ENCODE peak calls at places on chromosomes 5 and 9, in four cellular contexts. One of them, this sample, is unnamed.

GRCh38 chr9:99249619-99250018 is 27.5 kb downstream of the SEC61B start:
- DNase-seq in K562: no peak
- DNase-seq in Panc1: no peak
- DNase-seq in HCT116: no peak
- DNase-seq in this sample: no peak

GRCh38 chr9:131663288-131663687 is 76.6 kb downstream of the RAPGEF1 start:
- DNase-seq in K562: no peak
- DNase-seq in Panc1: no peak
- DNase-seq in HCT116: no peak
- DNase-seq in this sample: no peak

GRCh38 chr5:168424506-168425298 is 61.6 kb upstream of the RARS1 start:
- DNase-seq in K562: no peak
- DNase-seq in Panc1: no peak
- DNase-seq in HCT116: no peak
- DNase-seq in this sample: no peak

GRCh38 chr5:57783693-57784092 is 301.1 kb upstream of the ACTBL2 start:
- DNase-seq in K562: no peak
- DNase-seq in Panc1: no peak
- DNase-seq in HCT116: no peak
- DNase-seq in this sample: no peak

GRCh38 chr5:164498393-164498792 is 993.0 kb downstream of the MAT2B start:
- DNase-seq in K562: no peak
- DNase-seq in Panc1: no peak
- DNase-seq in HCT116: no peak
- DNase-seq in this sample: no peak

GRCh38 chr5:172410839-172411238 is 43.5 kb downstream of the SH3PXD2B start:
- DNase-seq in K562: no peak
- DNase-seq in Panc1: no peak
- DNase-seq in HCT116: no peak
- DNase-seq in this sample: no peak

GRCh38 chr5:154189256-154189818 is 1.2 kb upstream of the GALNT10 start:
- DNase-seq in K562: no peak
- DNase-seq in Panc1: no peak
- DNase-seq in HCT116: no peak
- DNase-seq in this sample: no peak

GRCh38 chr5:130279386-130279785 is 375.1 kb downstream of the CHSY3 start:
- DNase-seq in K562: no peak
- DNase-seq in Panc1: no peak
- DNase-seq in HCT116: no peak
- DNase-seq in this sample: no peak

GRCh38 chr9:108854641-108855528 is 901 bp downstream of the ACTL7B start:
- DNase-seq in K562: no peak
- DNase-seq in Panc1: no peak
- DNase-seq in HCT116: no peak
- DNase-seq in this sample: no peak

GRCh38 chr9:115006660-115007059 is 76.3 kb upstream of the TNFSF8 start:
- DNase-seq in K562: no peak
- DNase-seq in Panc1: no peak
- DNase-seq in HCT116: no peak
- DNase-seq in this sample: no peak

GRCh38 chr5:71475788-71476384 is 20.4 kb downstream of the BDP1 start:
- DNase-seq in K562: peak
- DNase-seq in Panc1: no peak
- DNase-seq in HCT116: no peak
- DNase-seq in this sample: peak

GRCh38 chr9:137619240-137620090 is 660 bp downstream of the EHMT1 start:
- DNase-seq in K562: peak
- DNase-seq in Panc1: no peak
- DNase-seq in HCT116: no peak
- DNase-seq in this sample: no peak

GRCh38 chr5:30581198-30581925 is 612.1 kb upstream of the CDH6 start:
- DNase-seq in K562: no peak
- DNase-seq in Panc1: no peak
- DNase-seq in HCT116: no peak
- DNase-seq in this sample: peak

GRCh38 chr5:103703617-103704016 is 141.0 kb upstream of the NUDT12 start:
- DNase-seq in K562: no peak
- DNase-seq in Panc1: no peak
- DNase-seq in HCT116: no peak
- DNase-seq in this sample: no peak

GRCh38 chr9:124594673-124595072 is 87.5 kb upstream of the NR5A1 start:
- DNase-seq in K562: no peak
- DNase-seq in Panc1: no peak
- DNase-seq in HCT116: no peak
- DNase-seq in this sample: no peak

GRCh38 chr9:117335797-117336435 is 78.9 kb downstream of the ASTN2 start:
- DNase-seq in K562: no peak
- DNase-seq in Panc1: no peak
- DNase-seq in HCT116: no peak
- DNase-seq in this sample: no peak

DNA sequence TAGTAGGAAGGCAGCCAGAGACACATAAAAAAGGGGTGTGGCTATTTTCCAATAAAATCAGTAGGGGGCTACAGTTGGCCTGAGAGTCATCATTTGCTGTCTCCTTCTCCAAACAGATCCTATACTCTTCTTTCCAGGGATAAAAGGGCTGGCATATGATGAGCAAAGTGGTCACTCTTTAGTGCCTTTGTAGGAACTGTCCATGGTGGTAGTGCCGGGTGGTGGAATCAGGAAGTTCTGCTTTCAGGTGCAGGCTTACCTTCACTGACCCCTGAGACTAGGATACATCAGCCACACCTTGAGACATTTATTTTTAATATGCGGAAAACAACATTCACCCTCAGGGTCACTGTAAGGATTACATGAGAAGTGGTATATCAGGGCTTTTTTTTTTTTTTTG is 80.8 kb downstream of the ASTN2 start:
- DNase-seq in K562: no peak
- DNase-seq in Panc1: no peak
- DNase-seq in HCT116: no peak
- DNase-seq in this sample: no peak
- TF ChIP-seq TCF7L2 in K562: no peak
- TF ChIP-seq TCF7L2 in Panc1: no peak
- TF ChIP-seq TCF7L2 in HCT116: no peak
- TF ChIP-seq TCF7L2 in this sample: no peak

GRCh38 chr9:70412678-70413426 is 1.6 kb downstream of the KLF9 start:
- DNase-seq in K562: peak
- DNase-seq in Panc1: no peak
- DNase-seq in HCT116: no peak
- DNase-seq in this sample: peak

GRCh38 chr9:70410368-70410767 is 4.1 kb downstream of the KLF9 start:
- DNase-seq in K562: no peak
- DNase-seq in Panc1: no peak
- DNase-seq in HCT116: no peak
- DNase-seq in this sample: no peak

GRCh38 chr9:70411141-70411929 is 3.1 kb downstream of the KLF9 start:
- DNase-seq in K562: peak
- DNase-seq in Panc1: no peak
- DNase-seq in HCT116: no peak
- DNase-seq in this sample: peak

GRCh38 chr9:70413427-70413797 is 1.0 kb downstream of the KLF9 start:
- DNase-seq in K562: no peak
- DNase-seq in Panc1: no peak
- DNase-seq in HCT116: no peak
- DNase-seq in this sample: no peak

GRCh38 chr9:70411930-70412677 is 2.4 kb downstream of the KLF9 start:
- DNase-seq in K562: peak
- DNase-seq in Panc1: no peak
- DNase-seq in HCT116: peak
- DNase-seq in this sample: peak
- TF ChIP-seq TCF7L2 in K562: no peak
- TF ChIP-seq TCF7L2 in Panc1: no peak
- TF ChIP-seq TCF7L2 in HCT116: no peak
- TF ChIP-seq TCF7L2 in this sample: no peak

DNA sequence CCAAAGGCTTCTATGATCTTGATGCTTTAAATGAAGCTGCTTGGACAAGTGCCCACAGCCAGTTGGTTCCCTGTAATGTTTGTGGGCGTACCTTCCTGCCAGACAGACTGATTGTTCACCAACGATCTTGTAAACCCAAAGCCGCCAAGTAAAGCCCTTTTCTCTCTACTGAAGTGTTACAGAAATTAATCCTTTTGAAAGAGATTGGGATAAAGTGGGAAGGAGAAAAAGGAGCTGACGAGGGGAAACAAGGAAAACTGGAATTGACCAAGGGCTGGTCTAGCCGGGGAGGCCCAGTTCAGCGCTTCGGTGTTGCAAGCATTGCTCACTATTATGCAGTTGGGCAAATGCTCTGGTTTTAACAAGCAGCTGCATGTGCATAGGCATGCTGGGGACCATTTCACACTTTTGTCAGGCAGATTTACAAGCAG is 53.2 kb downstream of the ZNF474 start:
- DNase-seq in K562: peak
- DNase-seq in Panc1: no peak
- DNase-seq in HCT116: no peak
- DNase-seq in this sample: no peak
- TF ChIP-seq TCF7L2 in K562: no peak
- TF ChIP-seq TCF7L2 in Panc1: no peak
- TF ChIP-seq TCF7L2 in HCT116: no peak
- TF ChIP-seq TCF7L2 in this sample: no peak

DNA sequence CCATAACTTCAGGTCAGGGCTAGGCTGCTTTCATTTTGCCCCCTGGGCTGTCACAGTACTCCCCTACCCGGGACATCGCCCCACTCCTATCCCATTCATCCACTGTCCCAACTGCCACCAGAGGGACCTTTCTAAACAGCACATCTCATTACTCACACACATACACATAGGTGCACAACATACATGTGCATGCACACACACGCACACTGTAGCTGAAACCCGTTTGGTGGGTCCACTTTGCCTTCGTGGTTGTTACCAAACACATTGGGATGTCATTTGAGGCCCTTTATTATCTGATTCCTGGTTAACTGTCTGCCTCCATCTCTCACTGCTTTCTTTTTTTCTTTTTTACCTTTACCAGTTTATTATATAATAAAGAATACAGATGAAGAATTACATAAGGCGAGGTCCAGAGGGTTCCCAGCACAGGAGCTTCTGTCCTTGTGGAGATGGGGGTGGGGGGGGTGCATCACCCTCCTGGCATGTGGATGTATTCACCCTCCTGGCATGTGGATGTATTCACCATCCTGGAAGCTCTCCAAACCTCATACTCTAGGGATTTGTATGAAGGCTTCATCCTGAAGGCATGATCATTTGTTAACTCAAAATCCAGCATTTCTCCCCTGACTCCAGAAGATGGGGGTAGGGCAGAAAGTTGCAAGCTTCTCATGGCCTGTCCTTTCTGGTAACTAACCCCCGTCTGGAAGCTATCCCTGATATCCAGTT is 186.0 kb downstream of the GOLPH3 start:
- DNase-seq in K562: no peak
- DNase-seq in Panc1: no peak
- DNase-seq in HCT116: peak
- DNase-seq in this sample: no peak
- TF ChIP-seq TCF7L2 in K562: no peak
- TF ChIP-seq TCF7L2 in Panc1: no peak
- TF ChIP-seq TCF7L2 in HCT116: no peak
- TF ChIP-seq TCF7L2 in this sample: no peak

DNA sequence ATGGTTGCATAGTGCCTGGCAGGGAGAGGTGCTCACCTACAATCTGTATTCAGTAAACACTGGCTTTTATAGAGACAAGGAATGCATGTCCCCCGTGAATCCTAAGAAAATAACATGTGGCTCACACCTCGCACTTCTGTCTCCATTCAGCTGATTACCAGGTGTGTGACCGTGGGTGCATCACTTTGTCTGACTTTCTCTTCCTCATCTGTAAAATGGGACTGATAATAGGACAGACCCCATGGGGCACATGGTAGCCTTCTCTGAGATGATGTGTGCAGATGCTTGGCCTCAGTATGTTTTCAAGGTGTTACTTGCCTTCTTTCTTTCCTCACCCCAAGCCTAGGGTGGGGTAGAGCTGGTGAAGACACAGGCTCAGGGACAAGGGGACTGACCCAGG is 6.3 kb downstream of the CXXC5 start:
- DNase-seq in K562: no peak
- DNase-seq in Panc1: no peak
- DNase-seq in HCT116: no peak
- DNase-seq in this sample: no peak
- TF ChIP-seq TCF7L2 in K562: no peak
- TF ChIP-seq TCF7L2 in Panc1: no peak
- TF ChIP-seq TCF7L2 in HCT116: no peak
- TF ChIP-seq TCF7L2 in this sample: no peak

DNA sequence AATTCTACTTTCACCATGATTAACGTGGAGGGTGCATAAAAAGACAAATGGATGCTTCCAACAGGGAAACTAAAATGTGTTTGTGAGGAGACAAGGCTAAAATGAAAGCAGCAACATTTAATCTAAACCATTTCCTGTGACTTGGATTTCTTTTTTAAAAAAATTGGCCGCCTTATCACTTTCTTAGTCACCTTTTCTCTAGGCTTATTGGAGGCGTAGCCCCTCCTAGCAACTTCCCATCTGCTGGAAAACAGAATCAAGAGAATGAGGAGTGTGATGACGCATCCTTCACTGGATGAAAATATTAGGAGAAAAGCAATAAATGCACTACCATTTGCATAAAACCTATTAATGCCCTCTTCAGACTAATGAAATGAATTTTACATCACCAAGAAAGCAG is 791 bp upstream of the GPR150 start:
- DNase-seq in K562: no peak
- DNase-seq in Panc1: no peak
- DNase-seq in HCT116: no peak
- DNase-seq in this sample: no peak
- TF ChIP-seq TCF7L2 in K562: no peak
- TF ChIP-seq TCF7L2 in Panc1: no peak
- TF ChIP-seq TCF7L2 in HCT116: no peak
- TF ChIP-seq TCF7L2 in this sample: no peak

DNA sequence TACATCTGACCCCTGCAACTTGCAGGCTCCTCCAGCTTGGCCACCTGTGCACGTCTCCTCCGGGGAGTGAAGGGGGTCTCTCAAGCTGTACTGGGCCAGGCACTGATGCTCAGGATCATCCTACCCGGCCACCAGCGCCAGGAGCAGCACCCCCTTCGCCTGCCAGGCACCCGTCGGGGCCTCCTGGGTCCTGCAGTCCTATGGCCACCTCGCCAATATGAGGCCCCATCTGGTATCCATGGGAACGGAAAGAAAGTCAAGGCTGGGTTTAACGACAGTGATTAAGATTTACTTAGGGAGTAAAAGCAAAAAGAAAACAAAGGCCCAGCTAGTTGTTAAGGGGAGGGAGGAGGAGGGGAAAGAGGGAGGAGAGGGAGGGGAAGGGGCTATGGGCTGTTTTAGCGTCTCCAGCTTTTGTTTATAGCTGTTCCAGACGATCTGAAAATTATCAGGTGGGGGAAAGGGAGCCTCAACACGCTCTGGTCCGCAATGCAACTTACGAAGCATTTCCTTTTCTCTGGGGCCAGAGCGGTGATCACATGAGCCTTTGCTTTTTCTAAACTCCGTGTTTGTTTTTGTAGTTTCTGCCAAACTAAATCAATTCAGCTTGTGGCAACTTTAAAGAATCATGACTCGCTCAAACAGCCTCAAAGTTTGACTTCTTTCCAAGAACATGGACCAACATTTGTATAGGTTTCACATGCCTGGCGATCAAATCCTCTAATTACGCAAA is 132.4 kb downstream of the ROR2 start:
- DNase-seq in K562: no peak
- DNase-seq in Panc1: no peak
- DNase-seq in HCT116: no peak
- DNase-seq in this sample: no peak
- TF ChIP-seq TCF7L2 in K562: no peak
- TF ChIP-seq TCF7L2 in Panc1: no peak
- TF ChIP-seq TCF7L2 in HCT116: no peak
- TF ChIP-seq TCF7L2 in this sample: no peak